ENCODE peak calls at places on chromosomes 5 and 9, in five cellular contexts. M, L, Q, J and P are unnamed samples.

GRCh38 chr9:93577940-93578682 is 1.7 kb downstream of the PHF2 start:
- DNase-seq in M (no peak), L (no peak), Q (no peak), J (no peak), P (no peak)

GRCh38 chr5:39175273-39175955 is 43.9 kb downstream of the FYB1 start:
- DNase-seq in M (no peak), L (no peak), Q (no peak), J (no peak), P (no peak)

GRCh38 chr5:117262607-117263131 is 688.0 kb upstream of the SEMA6A start:
- DNase-seq in M (no peak), L (no peak), Q (no peak), J (no peak), P (no peak)

GRCh38 chr9:98236881-98237487 is 18.5 kb downstream of the TBC1D2 start:
- DNase-seq in M (no peak), L (no peak), Q (peak), J (no peak), P (no peak)

GRCh38 chr5:137220523-137220927 is 278.6 kb downstream of the SPOCK1 start:
- DNase-seq in M (no peak), L (peak), Q (peak), J (no peak), P (no peak)

GRCh38 chr9:126491256-126491879 is 122.4 kb upstream of the LMX1B start:
- DNase-seq in M (no peak), L (peak), Q (peak), J (peak), P (no peak)

GRCh38 chr9:80964374-80964773 is 725.0 kb downstream of the TLE1 start:
- DNase-seq in M (no peak), L (no peak), Q (no peak), J (no peak), P (no peak)

GRCh38 chr9:517993-518392 is 303.3 kb downstream of the DOCK8 start:
- DNase-seq in M (no peak), L (no peak), Q (no peak), J (no peak), P (no peak)

GRCh38 chr5:1007221-1007680 is 1.4 kb upstream of the NKD2 start:
- DNase-seq in M (no peak), L (no peak), Q (no peak), J (no peak), P (no peak)

GRCh38 chr5:36874465-36874864 is 2.1 kb upstream of the NIPBL start:
- DNase-seq in M (no peak), L (no peak), Q (no peak), J (no peak), P (no peak)

GRCh38 chr5:138536665-138537315 is 6.2 kb downstream of the ETF1 start:
- DNase-seq in M (no peak), L (no peak), Q (no peak), J (no peak), P (no peak)

GRCh38 chr5:150172563-150172962 is 6.0 kb downstream of the CDX1 start:
- DNase-seq in M (no peak), L (no peak), Q (no peak), J (no peak), P (no peak)